ENCODE peak calls at places on chromosome 10, in six cellular contexts. P, U, G, J, I and S are unnamed samples.

GRCh38 chr10:87817291-87817872 is 644 bp downstream of the ATAD1 start:
- DNase-seq in P (no peak), U (no peak), G (no peak), J (no peak), I (no peak), S (peak)

GRCh38 chr10:50275650-50276235 is 24.4 kb upstream of the ASAH2 start:
- DNase-seq in P (peak), U (peak), G (peak), J (peak), I (peak), S (peak)

GRCh38 chr10:21579291-21579690 is 45.3 kb downstream of the MLLT10 start:
- DNase-seq in P (no peak), U (no peak), G (no peak), J (no peak), I (no peak), S (no peak)

GRCh38 chr10:62083413-62083794 is 181.9 kb downstream of the ARID5B start:
- DNase-seq in P (no peak), U (no peak), G (no peak), J (no peak), I (no peak), S (no peak)

GRCh38 chr10:112687647-112688046 is 240.6 kb downstream of the VTI1A start:
- DNase-seq in P (no peak), U (peak), G (no peak), J (no peak), I (no peak), S (peak)

GRCh38 chr10:49280001-49280408 is 19.0 kb upstream of the C10orf71 start:
- DNase-seq in P (peak), U (peak), G (no peak), J (no peak), I (peak), S (no peak)

GRCh38 chr10:77251297-77252013 is 386.2 kb downstream of the KCNMA1 start:
- DNase-seq in P (peak), U (peak), G (no peak), J (no peak), I (peak), S (peak)

GRCh38 chr10:114495303-114495702 is 91.0 kb upstream of the AFAP1L2 start:
- DNase-seq in P (no peak), U (no peak), G (no peak), J (no peak), I (no peak), S (no peak)

GRCh38 chr10:62017141-62017870 is 115.8 kb downstream of the ARID5B start:
- DNase-seq in P (no peak), U (no peak), G (no peak), J (no peak), I (no peak), S (no peak)

GRCh38 chr10:472241-472910 is 217.1 kb downstream of the DIP2C start:
- DNase-seq in P (no peak), U (no peak), G (no peak), J (no peak), I (no peak), S (no peak)

GRCh38 chr10:49113741-49114141 is 1.6 kb downstream of the VSTM4 start:
- DNase-seq in P (no peak), U (no peak), G (no peak), J (no peak), I (peak), S (no peak)

GRCh38 chr10:113037222-113037621 is 87.2 kb downstream of the TCF7L2 start:
- DNase-seq in P (no peak), U (no peak), G (no peak), J (no peak), I (no peak), S (no peak)

GRCh38 chr10:14545827-14546226 is 215.1 kb upstream of the FRMD4A start:
- DNase-seq in P (no peak), U (no peak), G (no peak), J (no peak), I (no peak), S (no peak)

GRCh38 chr10:133219782-133220181 is 10.2 kb upstream of the UTF1 start:
- DNase-seq in P (no peak), U (no peak), G (no peak), J (no peak), I (no peak), S (no peak)

GRCh38 chr10:102645388-102645740 is 1.1 kb downstream of the TRIM8 start:
- DNase-seq in P (peak), U (peak), G (no peak), J (peak), I (peak), S (peak)

GRCh38 chr10:52488606-52489485 is 174.8 kb downstream of the DKK1 start:
- DNase-seq in P (no peak), U (peak), G (no peak), J (no peak), I (no peak), S (peak)

GRCh38 chr10:98632456-98633150 is 185.9 kb upstream of the HPS1 start:
- DNase-seq in P (no peak), U (no peak), G (no peak), J (no peak), I (no peak), S (no peak)

GRCh38 chr10:119131512-119132240 is 27.8 kb downstream of the DENND10 start:
- DNase-seq in P (no peak), U (peak), G (no peak), J (no peak), I (no peak), S (peak)

GRCh38 chr10:43122096-43122495 is 16.1 kb upstream of the CSGALNACT2 start:
- DNase-seq in P (peak), U (no peak), G (no peak), J (peak), I (no peak), S (no peak)

GRCh38 chr10:131655101-131655849 is 245.5 kb upstream of the PPP2R2D start:
- DNase-seq in P (peak), U (no peak), G (no peak), J (no peak), I (peak), S (no peak)

GRCh38 chr10:15420858-15421257 is 49.8 kb upstream of the FAM171A1 start:
- DNase-seq in P (no peak), U (peak), G (no peak), J (no peak), I (no peak), S (no peak)

GRCh38 chr10:109698121-109698520 is 225.2 kb downstream of the XPNPEP1 start:
- DNase-seq in P (no peak), U (no peak), G (no peak), J (no peak), I (no peak), S (no peak)

GRCh38 chr10:30002438-30003266 is 56.7 kb downstream of the JCAD start:
- DNase-seq in P (peak), U (peak), G (peak), J (peak), I (peak), S (peak)

GRCh38 chr10:21482821-21483220 is 42.7 kb downstream of the SKIDA1 start:
- DNase-seq in P (no peak), U (no peak), G (no peak), J (no peak), I (no peak), S (no peak)

GRCh38 chr10:35613597-35614226 is 8.6 kb downstream of the GJD4 start:
- DNase-seq in P (no peak), U (peak), G (no peak), J (no peak), I (no peak), S (no peak)

GRCh38 chr10:23081156-23081833 is 14.1 kb upstream of the MSRB2 start:
- DNase-seq in P (no peak), U (no peak), G (no peak), J (no peak), I (no peak), S (no peak)

DNA sequence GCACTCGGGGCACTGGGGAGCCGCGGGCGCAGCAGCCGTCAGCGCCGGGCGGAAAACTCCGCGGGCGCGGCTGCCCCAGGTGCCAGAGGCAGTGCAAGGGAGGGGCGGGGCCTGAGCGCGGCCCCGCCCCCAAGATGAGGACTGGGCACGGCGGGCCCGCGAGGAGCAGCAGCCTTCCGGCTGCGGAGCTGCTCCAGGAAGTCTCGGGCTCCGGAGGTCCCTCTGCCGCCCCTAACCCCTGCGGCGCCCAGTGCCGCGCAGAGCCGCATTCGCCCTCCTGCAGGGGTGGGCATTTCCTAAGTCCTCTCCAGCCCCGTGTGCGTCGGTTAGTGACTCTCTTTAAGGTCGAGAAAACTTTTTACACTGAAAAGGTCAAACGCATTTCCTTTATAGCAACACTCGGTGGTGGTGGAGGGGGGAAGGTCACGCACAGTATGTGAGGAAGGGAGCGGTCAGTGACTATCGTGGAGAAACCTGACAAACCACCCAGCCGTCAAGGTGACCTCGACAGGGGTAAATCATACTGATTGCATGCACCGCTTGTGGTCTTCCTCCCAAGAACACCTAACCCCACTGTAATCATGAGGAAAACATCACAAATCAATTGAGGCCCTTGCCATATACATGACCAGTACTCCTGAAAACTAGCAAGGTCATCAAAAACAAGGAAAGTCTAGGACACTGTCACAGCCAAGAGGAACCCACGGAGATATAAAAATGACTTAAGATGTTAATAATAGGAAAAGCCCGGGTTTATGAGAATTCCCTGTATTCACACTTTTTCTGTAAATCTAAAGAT is at the start of gene ANXA11:
- DNase-seq in P (peak), U (peak), G (peak), J (peak), I (peak), S (peak)
- TF ChIP-seq POLR2A in P (peak), U (peak), G (peak), J (peak), I (peak), S (peak)

GRCh38 chr10:3778708-3779108 is 6.3 kb downstream of the KLF6 start:
- DNase-seq in P (no peak), U (no peak), G (no peak), J (no peak), I (no peak), S (no peak)

GRCh38 chr10:3777876-3778707 is 6.9 kb downstream of the KLF6 start:
- DNase-seq in P (no peak), U (no peak), G (no peak), J (no peak), I (no peak), S (no peak)

GRCh38 chr10:3780766-3781457 is 4.1 kb downstream of the KLF6 start:
- DNase-seq in P (no peak), U (no peak), G (no peak), J (no peak), I (no peak), S (peak)

GRCh38 chr10:3780056-3780765 is 4.8 kb downstream of the KLF6 start:
- DNase-seq in P (no peak), U (no peak), G (no peak), J (no peak), I (no peak), S (peak)

DNA sequence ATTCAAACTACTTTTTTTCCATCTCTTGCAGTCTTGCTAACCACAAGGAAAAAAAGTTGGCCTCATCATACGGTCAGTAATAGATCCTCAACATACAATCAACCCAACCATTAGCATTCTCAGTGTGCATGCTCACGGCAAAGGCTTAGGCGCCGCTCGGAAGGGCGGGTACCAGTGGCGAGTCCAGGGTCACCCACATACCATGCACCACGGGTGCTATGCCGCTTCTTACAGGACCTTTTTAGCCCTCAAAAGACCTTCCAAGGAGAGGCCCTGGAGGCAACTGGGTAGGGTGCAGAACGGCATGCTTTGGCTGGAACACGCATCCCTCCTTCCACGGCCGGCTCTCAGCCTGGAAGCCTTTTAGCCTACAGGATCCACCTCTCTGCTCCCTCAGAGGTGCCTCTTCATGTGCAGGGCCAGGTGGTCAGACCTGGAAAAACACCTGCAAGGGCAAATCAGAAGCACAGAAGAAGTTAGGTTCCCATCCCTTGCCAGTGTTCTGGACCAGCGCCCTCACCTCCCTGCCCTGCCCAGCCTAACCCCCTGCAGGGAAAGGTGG is 5.8 kb downstream of the KLF6 start:
- DNase-seq in P (no peak), U (no peak), G (no peak), J (peak), I (no peak), S (no peak)
- TF ChIP-seq POLR2A in P (peak), U (no peak), G (no peak), J (peak), I (peak), S (no peak)

GRCh38 chr10:73981812-73982211 is 16.1 kb upstream of the VCL start:
- DNase-seq in P (no peak), U (no peak), G (no peak), J (no peak), I (no peak), S (no peak)
- TF ChIP-seq POLR2A in P (no peak), U (no peak), G (no peak), J (no peak), I (no peak), S (no peak)

GRCh38 chr10:72292223-72292691 is 18.5 kb downstream of the DDIT4 start:
- DNase-seq in P (peak), U (no peak), G (no peak), J (peak), I (no peak), S (no peak)

GRCh38 chr10:72298774-72299519 is 25.2 kb downstream of the DDIT4 start:
- DNase-seq in P (no peak), U (no peak), G (no peak), J (no peak), I (no peak), S (no peak)

GRCh38 chr10:72295330-72295910 is 21.7 kb downstream of the DDIT4 start:
- DNase-seq in P (no peak), U (no peak), G (no peak), J (no peak), I (no peak), S (no peak)

GRCh38 chr10:72297968-72298773 is 24.4 kb downstream of the DDIT4 start:
- DNase-seq in P (peak), U (peak), G (peak), J (peak), I (peak), S (peak)

DNA sequence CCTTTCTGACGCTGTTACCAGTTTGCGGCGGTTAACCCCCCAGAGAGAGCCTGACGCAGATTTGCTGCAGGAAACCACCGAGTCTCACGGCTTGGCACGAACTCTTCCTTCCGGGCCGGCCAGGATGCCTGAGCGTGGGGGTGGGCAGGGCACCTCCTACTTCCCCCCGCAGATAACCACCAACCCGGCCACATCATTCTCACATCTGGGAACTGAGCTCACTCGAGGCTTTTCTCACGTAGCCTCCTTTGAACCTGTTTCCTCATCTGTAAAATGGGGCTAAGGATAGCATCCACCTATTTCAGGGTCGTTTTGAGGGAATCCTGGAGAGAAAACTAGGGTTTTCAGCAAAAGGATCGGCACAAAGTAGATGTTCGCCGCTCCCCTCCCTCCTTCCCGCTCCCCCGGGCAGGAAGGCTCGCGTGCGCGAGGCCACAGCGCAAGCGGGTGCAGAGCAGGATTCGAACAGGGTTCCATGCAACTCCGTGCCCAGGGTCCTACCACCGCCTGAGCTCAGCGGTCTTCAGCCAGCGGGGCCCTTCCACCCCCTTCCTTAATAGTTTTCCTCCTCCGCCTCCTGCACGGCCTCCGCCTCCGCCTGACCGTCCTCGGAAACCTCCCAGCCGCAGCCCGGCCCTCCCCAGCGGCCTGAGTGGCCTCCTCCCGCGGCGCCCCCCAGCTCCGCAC is 23.7 kb downstream of the DDIT4 start:
- DNase-seq in P (peak), U (peak), G (peak), J (peak), I (peak), S (peak)
- TF ChIP-seq POLR2A in P (no peak), U (peak), G (peak), J (no peak), I (no peak), S (peak)

DNA sequence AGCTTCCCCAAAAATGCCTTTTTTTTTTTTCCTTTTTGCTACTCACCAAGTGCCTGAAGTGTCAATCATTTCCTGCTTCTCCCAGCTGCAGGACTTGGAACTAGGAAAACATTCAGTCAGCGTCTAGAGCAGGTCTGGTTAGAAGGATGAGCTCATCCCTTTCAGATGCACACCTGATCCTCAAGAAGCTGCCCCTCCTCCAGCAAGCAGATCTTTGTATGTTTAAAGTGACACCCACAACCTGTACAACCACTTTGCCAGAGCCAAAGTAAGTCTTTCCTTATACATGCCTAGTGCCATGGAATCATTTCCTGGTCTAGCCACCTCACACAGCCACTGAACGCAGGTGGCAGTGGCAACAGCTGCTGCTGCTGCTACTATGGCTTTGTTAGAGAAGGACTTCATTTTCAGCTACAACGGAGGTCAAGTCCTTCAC is 10.4 kb upstream of the USP54 start:
- DNase-seq in P (peak), U (no peak), G (no peak), J (peak), I (no peak), S (no peak)
- TF ChIP-seq POLR2A in P (no peak), U (no peak), G (no peak), J (peak), I (no peak), S (no peak)

DNA sequence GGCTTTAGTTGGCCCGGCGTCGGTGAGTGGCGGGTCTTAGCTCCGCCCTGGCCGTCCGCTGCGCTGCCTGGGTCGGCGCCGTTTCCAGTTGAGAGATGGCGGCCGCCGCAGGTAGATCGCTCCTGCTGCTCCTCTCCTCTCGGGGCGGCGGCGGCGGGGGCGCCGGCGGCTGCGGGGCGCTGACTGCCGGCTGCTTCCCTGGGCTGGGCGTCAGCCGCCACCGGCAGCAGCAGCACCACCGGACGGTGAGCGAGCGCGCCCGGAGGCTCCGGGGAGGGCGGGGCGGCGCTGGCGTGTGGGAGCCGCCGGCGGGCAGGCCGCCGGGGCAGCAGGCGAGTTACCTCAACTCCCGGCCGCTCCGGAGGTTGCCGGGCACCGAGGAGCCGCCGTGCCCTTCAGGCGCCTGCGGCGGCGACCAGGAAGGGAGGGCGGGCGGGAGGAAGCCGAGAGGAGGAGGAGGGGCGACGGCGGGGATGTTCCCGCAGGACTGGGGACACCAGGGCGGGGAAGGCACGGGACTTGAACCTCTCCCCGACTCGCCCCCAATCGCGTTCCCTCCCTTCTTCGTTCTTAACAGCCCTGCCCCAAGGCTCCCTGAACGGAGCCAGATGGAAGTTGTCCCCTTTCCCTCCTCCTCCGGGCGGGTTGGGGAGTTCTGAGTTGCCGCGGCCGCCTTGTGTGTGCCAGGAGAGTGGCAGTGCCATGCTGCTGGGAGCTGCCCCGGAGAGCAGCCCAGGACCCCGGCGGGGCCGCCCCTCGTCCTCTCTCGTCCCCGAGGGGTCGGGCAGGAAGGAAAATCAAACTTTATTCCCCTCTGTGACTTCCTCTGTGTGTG is at the start of gene MCU:
- DNase-seq in P (peak), U (peak), G (peak), J (peak), I (peak), S (peak)
- TF ChIP-seq POLR2A in P (no peak), U (peak), G (peak), J (peak), I (peak), S (peak)

GRCh38 chr10:88968316-88968882 is 15.8 kb upstream of the ACTA2 start:
- DNase-seq in P (no peak), U (no peak), G (no peak), J (no peak), I (no peak), S (no peak)
- TF ChIP-seq POLR2A in P (no peak), U (no peak), G (no peak), J (no peak), I (no peak), S (no peak)

GRCh38 chr10:12884851-12885250 is 116.7 kb downstream of the CCDC3 start:
- DNase-seq in P (no peak), U (no peak), G (no peak), J (no peak), I (no peak), S (no peak)
- TF ChIP-seq POLR2A in P (no peak), U (no peak), G (no peak), J (no peak), I (no peak), S (no peak)

GRCh38 chr10:63465293-63466167 is at the start of gene JMJD1C:
- DNase-seq in P (peak), U (peak), G (peak), J (peak), I (peak), S (peak)
- TF ChIP-seq POLR2A in P (peak), U (peak), G (peak), J (peak), I (peak), S (peak)